ENCODE peak calls at places on chromosomes 2 and 18, in four cellular contexts. E is AG20443, G is activated T-cell treated with anti-CD3 and anti-CD28 coated beads for 24 hours, M is neuronal stem cell. P is an unnamed sample.

GRCh38 chr2:43708178-43708577 is 31.9 kb upstream of the C1GALT1C1L start:
- DNase-seq in E (no peak), G (no peak), M (no peak), P (no peak)

GRCh38 chr18:79991494-79991893 is 3.1 kb upstream of the TXNL4A start:
- DNase-seq in E (no peak), G (no peak), M (no peak), P (no peak)

GRCh38 chr2:127574656-127575055 is 39.2 kb downstream of the MYO7B start:
- DNase-seq in E (no peak), G (no peak), M (no peak), P (no peak)

GRCh38 chr18:79193826-79194225 is 124.6 kb downstream of the ATP9B start:
- DNase-seq in E (no peak), G (no peak), M (no peak), P (no peak)

GRCh38 chr2:46481541-46482193 is 2.3 kb downstream of the TMEM247 start:
- DNase-seq in E (peak), G (no peak), M (no peak), P (no peak)

GRCh38 chr2:231785822-231786176 is 446 bp upstream of the COPS7B start:
- DNase-seq in E (no peak), G (no peak), M (no peak), P (no peak)

GRCh38 chr2:129880309-129880708 is 99.2 kb upstream of the RAB6C start:
- DNase-seq in E (no peak), G (no peak), M (no peak), P (no peak)

GRCh38 chr2:120520929-120521912 is 175.3 kb downstream of the INHBB start:
- DNase-seq in E (peak), G (no peak), M (peak), P (peak)

GRCh38 chr2:23566236-23567142 is 181.5 kb downstream of the KLHL29 start:
- DNase-seq in E (peak), G (no peak), M (no peak), P (no peak)

GRCh38 chr18:41150316-41150715 is 804.7 kb upstream of the PIK3C3 start:
- DNase-seq in E (no peak), G (no peak), M (no peak), P (no peak)

GRCh38 chr2:72828840-72829507 is 3.1 kb upstream of the EXOC6B start:
- DNase-seq in E (no peak), G (no peak), M (no peak), P (no peak)

GRCh38 chr18:48795696-48796095 is 155.1 kb downstream of the SMAD7 start:
- DNase-seq in E (no peak), G (no peak), M (no peak), P (no peak)

GRCh38 chr2:198084136-198084535 is 279.7 kb downstream of the PLCL1 start:
- DNase-seq in E (no peak), G (no peak), M (no peak), P (no peak)

GRCh38 chr2:188024811-188025210 is 266.9 kb upstream of the GULP1 start:
- DNase-seq in E (no peak), G (no peak), M (no peak), P (peak)

GRCh38 chr18:23921716-23922285 is 92.8 kb upstream of the TTC39C start:
- DNase-seq in E (no peak), G (no peak), M (no peak), P (peak)

GRCh38 chr18:35810505-35810904 is 162.0 kb upstream of the RMP24 start:
- DNase-seq in E (no peak), G (no peak), M (no peak), P (no peak)

GRCh38 chr2:239688098-239688497 is 287.3 kb upstream of the HDAC4 start:
- DNase-seq in E (no peak), G (no peak), M (no peak), P (no peak)

GRCh38 chr2:235936493-235936892 is 231.7 kb downstream of the GBX2 start:
- DNase-seq in E (no peak), G (no peak), M (no peak), P (no peak)

GRCh38 chr2:37920570-37920969 is 4.5 kb upstream of the RMDN2 start:
- DNase-seq in E (no peak), G (no peak), M (no peak), P (no peak)

GRCh38 chr18:48697441-48697840 is 158.6 kb downstream of the CTIF start:
- DNase-seq in E (no peak), G (no peak), M (no peak), P (no peak)

GRCh38 chr2:10170256-10170655 is 47.7 kb downstream of the RRM2 start:
- DNase-seq in E (no peak), G (no peak), M (no peak), P (peak)

GRCh38 chr2:144643537-144644336 is 123.8 kb upstream of the ZEB2 start:
- DNase-seq in E (no peak), G (no peak), M (no peak), P (no peak)

GRCh38 chr2:208496129-208496528 is 89.5 kb downstream of the PTH2R start:
- DNase-seq in E (no peak), G (no peak), M (no peak), P (no peak)

GRCh38 chr2:209367091-209367747 is 56.6 kb upstream of the MAP2 start:
- DNase-seq in E (no peak), G (no peak), M (no peak), P (no peak)

GRCh38 chr2:20218331-20219320 is 6.3 kb downstream of the SDC1 start:
- DNase-seq in E (no peak), G (no peak), M (no peak), P (peak)

GRCh38 chr18:34330308-34330707 is 105.6 kb upstream of the NOL4 start:
- DNase-seq in E (no peak), G (no peak), M (no peak), P (no peak)

GRCh38 chr18:33577688-33578370 is at the start of gene ASXL3:
- DNase-seq in E (peak), G (no peak), M (peak), P (no peak)

GRCh38 chr2:147913701-147914480 is 69.1 kb downstream of the ACVR2A start:
- DNase-seq in E (no peak), G (no peak), M (no peak), P (no peak)

GRCh38 chr2:128139624-128140023 is 48.6 kb downstream of the UGGT1 start:
- DNase-seq in E (no peak), G (no peak), M (no peak), P (no peak)